ENCODE peak calls at places on chromosomes 6 and 20, in seven cellular contexts. V is MCF 10A; G is activated T-cell treated with anti-CD3 and anti-CD28 coated beads, Interleukin-2, amount 50 U/mL, for 24 hours; F is NCI-H774; C is posterior cingulate gyrus; S is naive B cell; U is activated T-helper 1 cell treated with anti-CD3 and anti-CD28 coated beads, Interleukin-2, amount 50 U/mL, for 16 hours. K is an unnamed sample.

GRCh38 chr20:20413801-20414200 is 45.9 kb downstream of the INSM1 start:
- DNase-seq in V (no peak), G (no peak), F (no peak), C (no peak), S (no peak), U (no peak), K (no peak)

GRCh38 chr6:157481189-157481864 is 100.3 kb downstream of the ZDHHC14 start:
- DNase-seq in V (no peak), G (no peak), F (no peak), C (no peak), S (no peak), U (no peak), K (no peak)

GRCh38 chr6:115415378-115415777 is 645.3 kb downstream of the FRK start:
- DNase-seq in V (no peak), G (no peak), F (no peak), C (no peak), S (no peak), U (no peak), K (no peak)

GRCh38 chr6:11166948-11167347 is 55.4 kb upstream of the ERVFRD-1 start:
- DNase-seq in V (no peak), G (no peak), F (no peak), C (no peak), S (no peak), U (no peak), K (no peak)

GRCh38 chr6:958531-958930 is 265.6 kb upstream of the EXOC2 start:
- DNase-seq in V (peak), G (no peak), F (no peak), C (no peak), S (no peak), U (no peak), K (no peak)

GRCh38 chr6:35024601-35025054 is 116.5 kb downstream of the TCP11 start:
- DNase-seq in V (peak), G (no peak), F (peak), C (peak), S (no peak), U (no peak), K (no peak)

GRCh38 chr6:125307964-125308615 is 6.3 kb upstream of the HDDC2 start:
- DNase-seq in V (no peak), G (no peak), F (no peak), C (no peak), S (no peak), U (no peak), K (no peak)

GRCh38 chr6:48747040-48747439 is 636.0 kb upstream of the PTCHD4 start:
- DNase-seq in V (peak), G (no peak), F (no peak), C (no peak), S (no peak), U (no peak), K (no peak)

GRCh38 chr6:7725849-7726415 is at the start of gene BMP6:
- DNase-seq in V (peak), G (peak), F (peak), C (peak), S (peak), U (peak), K (peak)

K was measured in Jurkat, Clone E6-1.